ENCODE peak calls at places on chromosomes 2 and 18, in nine cellular contexts. One of them, this sample, is unnamed.

GRCh38 chr18:47404845-47405244 is 153.4 kb upstream of the SKOR2 start:
- DNase-seq in BE2C: no peak
- DNase-seq in right cardiac atrium: no peak
- DNase-seq in GM23338: no peak
- DNase-seq in astrocyte of the spinal cord: no peak
- DNase-seq in sigmoid colon: no peak
- DNase-seq in hepatocyte: no peak
- DNase-seq in IMR-90: no peak
- DNase-seq in astrocyte: no peak
- DNase-seq in this sample: no peak

GRCh38 chr2:30026091-30027055 is 105.0 kb upstream of the ALK start:
- DNase-seq in astrocyte of the spinal cord: peak; percentile 24
- DNase-seq in astrocyte: peak; percentile 51
- DNase-seq in sigmoid colon: no peak
- DNase-seq in hepatocyte: peak; percentile 85
- DNase-seq in IMR-90: peak; percentile 22
- DNase-seq in BE2C: peak; percentile 95
- DNase-seq in right cardiac atrium: peak; percentile 76
- DNase-seq in GM23338: peak; percentile 75
- DNase-seq in this sample: peak; percentile 71

GRCh38 chr2:226358688-226359087 is 440.9 kb downstream of the IRS1 start:
- DNase-seq in hepatocyte: no peak
- DNase-seq in astrocyte: no peak
- DNase-seq in astrocyte of the spinal cord: no peak
- DNase-seq in GM23338: no peak
- DNase-seq in right cardiac atrium: no peak
- DNase-seq in BE2C: no peak
- DNase-seq in IMR-90: no peak
- DNase-seq in sigmoid colon: no peak
- DNase-seq in this sample: no peak

GRCh38 chr2:72862239-72862988 is 24.8 kb upstream of the SPR start:
- DNase-seq in IMR-90: peak; percentile 86
- DNase-seq in astrocyte of the spinal cord: peak; percentile 89
- DNase-seq in BE2C: peak; percentile 82
- DNase-seq in hepatocyte: peak; percentile 94
- DNase-seq in GM23338: peak; percentile 96
- DNase-seq in right cardiac atrium: peak; percentile 95
- DNase-seq in sigmoid colon: peak; percentile 93
- DNase-seq in astrocyte: peak; percentile 64
- DNase-seq in this sample: peak; percentile 93

GRCh38 chr18:48590678-48591077 is 51.8 kb downstream of the CTIF start:
- DNase-seq in BE2C: peak; percentile 63
- DNase-seq in right cardiac atrium: no peak
- DNase-seq in GM23338: no peak
- DNase-seq in IMR-90: peak; percentile 94
- DNase-seq in astrocyte of the spinal cord: peak; percentile 92
- DNase-seq in sigmoid colon: no peak
- DNase-seq in astrocyte: peak; percentile 82
- DNase-seq in hepatocyte: no peak
- DNase-seq in this sample: peak; percentile 94

GRCh38 chr2:68274022-68274421 is 21.7 kb upstream of the PPP3R1 start:
- DNase-seq in IMR-90: no peak
- DNase-seq in sigmoid colon: no peak
- DNase-seq in hepatocyte: no peak
- DNase-seq in right cardiac atrium: no peak
- DNase-seq in GM23338: peak; percentile 51
- DNase-seq in astrocyte of the spinal cord: no peak
- DNase-seq in astrocyte: no peak
- DNase-seq in BE2C: no peak
- DNase-seq in this sample: no peak

GRCh38 chr2:176652300-176653182 is 383.3 kb downstream of the MTX2 start:
- DNase-seq in hepatocyte: peak; percentile 75
- DNase-seq in sigmoid colon: no peak
- DNase-seq in IMR-90: peak; percentile 54
- DNase-seq in BE2C: peak; percentile 12
- DNase-seq in right cardiac atrium: no peak
- DNase-seq in astrocyte: peak; percentile 28
- DNase-seq in GM23338: peak; percentile 79
- DNase-seq in astrocyte of the spinal cord: peak; percentile 56
- DNase-seq in this sample: peak; percentile 72

GRCh38 chr18:76980663-76981387 is 151.8 kb downstream of the MBP start:
- DNase-seq in GM23338: no peak
- DNase-seq in sigmoid colon: no peak
- DNase-seq in astrocyte: no peak
- DNase-seq in astrocyte of the spinal cord: no peak
- DNase-seq in IMR-90: no peak
- DNase-seq in hepatocyte: no peak
- DNase-seq in right cardiac atrium: no peak
- DNase-seq in BE2C: peak; percentile 35
- DNase-seq in this sample: no peak

GRCh38 chr2:61172671-61173070 is 10.7 kb downstream of the C2orf74 start:
- DNase-seq in sigmoid colon: no peak
- DNase-seq in IMR-90: no peak
- DNase-seq in right cardiac atrium: no peak
- DNase-seq in BE2C: no peak
- DNase-seq in hepatocyte: no peak
- DNase-seq in astrocyte: no peak
- DNase-seq in GM23338: no peak
- DNase-seq in astrocyte of the spinal cord: no peak
- DNase-seq in this sample: no peak

GRCh38 chr18:64019922-64020756 is 50.3 kb downstream of the SERPINB8 start:
- DNase-seq in astrocyte of the spinal cord: peak; percentile 3
- DNase-seq in hepatocyte: no peak
- DNase-seq in BE2C: no peak
- DNase-seq in GM23338: peak; percentile 48
- DNase-seq in sigmoid colon: no peak
- DNase-seq in IMR-90: no peak
- DNase-seq in right cardiac atrium: no peak
- DNase-seq in astrocyte: no peak
- DNase-seq in this sample: no peak

GRCh38 chr18:29181151-29181901 is 1004.4 kb upstream of the CDH2 start:
- DNase-seq in sigmoid colon: no peak
- DNase-seq in GM23338: no peak
- DNase-seq in right cardiac atrium: no peak
- DNase-seq in BE2C: no peak
- DNase-seq in astrocyte: peak; percentile 97
- DNase-seq in IMR-90: peak; percentile 98
- DNase-seq in astrocyte of the spinal cord: peak; percentile 95
- DNase-seq in hepatocyte: peak; percentile 51
- DNase-seq in this sample: peak; percentile 89

GRCh38 chr2:45259144-45259543 is 249.9 kb upstream of the SIX2 start:
- DNase-seq in hepatocyte: no peak
- DNase-seq in GM23338: peak; percentile 17
- DNase-seq in astrocyte of the spinal cord: peak; percentile 43
- DNase-seq in astrocyte: no peak
- DNase-seq in right cardiac atrium: no peak
- DNase-seq in IMR-90: no peak
- DNase-seq in sigmoid colon: no peak
- DNase-seq in BE2C: no peak
- DNase-seq in this sample: peak; percentile 28

GRCh38 chr2:156329031-156329921 is 3.2 kb downstream of the NR4A2 start:
- DNase-seq in GM23338: peak; percentile 78
- DNase-seq in hepatocyte: no peak
- DNase-seq in astrocyte: no peak
- DNase-seq in sigmoid colon: peak; percentile 68
- DNase-seq in right cardiac atrium: peak; percentile 65
- DNase-seq in BE2C: no peak
- DNase-seq in IMR-90: no peak
- DNase-seq in astrocyte of the spinal cord: no peak
- DNase-seq in this sample: no peak

GRCh38 chr2:20062615-20063545 is 11.5 kb upstream of the LAPTM4A start:
- DNase-seq in IMR-90: peak; percentile 99
- DNase-seq in sigmoid colon: peak; percentile 82
- DNase-seq in BE2C: no peak
- DNase-seq in astrocyte: peak; percentile 95
- DNase-seq in astrocyte of the spinal cord: peak; percentile 96
- DNase-seq in right cardiac atrium: no peak
- DNase-seq in GM23338: no peak
- DNase-seq in hepatocyte: peak; percentile 53
- DNase-seq in this sample: peak; percentile 95

GRCh38 chr2:230908595-230909191 is 16.3 kb downstream of the GPR55 start:
- DNase-seq in astrocyte of the spinal cord: peak; percentile 74
- DNase-seq in BE2C: peak; percentile 13
- DNase-seq in right cardiac atrium: peak; percentile 37
- DNase-seq in astrocyte: peak; percentile 69
- DNase-seq in GM23338: no peak
- DNase-seq in IMR-90: peak; percentile 93
- DNase-seq in hepatocyte: no peak
- DNase-seq in sigmoid colon: peak; percentile 56
- DNase-seq in this sample: peak; percentile 63

GRCh38 chr2:179539112-179539511 is 274.5 kb upstream of the SESTD1 start:
- DNase-seq in right cardiac atrium: no peak
- DNase-seq in GM23338: no peak
- DNase-seq in astrocyte: no peak
- DNase-seq in astrocyte of the spinal cord: no peak
- DNase-seq in IMR-90: no peak
- DNase-seq in sigmoid colon: no peak
- DNase-seq in hepatocyte: no peak
- DNase-seq in BE2C: no peak
- DNase-seq in this sample: no peak

GRCh38 chr2:179541586-179541985 is 277.0 kb upstream of the SESTD1 start:
- DNase-seq in astrocyte: no peak
- DNase-seq in GM23338: no peak
- DNase-seq in IMR-90: no peak
- DNase-seq in sigmoid colon: no peak
- DNase-seq in right cardiac atrium: no peak
- DNase-seq in BE2C: no peak
- DNase-seq in hepatocyte: no peak
- DNase-seq in astrocyte of the spinal cord: no peak
- DNase-seq in this sample: no peak

GRCh38 chr2:179546656-179547055 is 282.0 kb upstream of the SESTD1 start:
- DNase-seq in right cardiac atrium: no peak
- DNase-seq in IMR-90: no peak
- DNase-seq in hepatocyte: no peak
- DNase-seq in astrocyte: no peak
- DNase-seq in astrocyte of the spinal cord: no peak
- DNase-seq in BE2C: no peak
- DNase-seq in GM23338: no peak
- DNase-seq in sigmoid colon: no peak
- DNase-seq in this sample: no peak

GRCh38 chr2:179545024-179545423 is 280.4 kb upstream of the SESTD1 start:
- DNase-seq in IMR-90: no peak
- DNase-seq in right cardiac atrium: no peak
- DNase-seq in hepatocyte: no peak
- DNase-seq in BE2C: no peak
- DNase-seq in astrocyte: no peak
- DNase-seq in GM23338: no peak
- DNase-seq in sigmoid colon: no peak
- DNase-seq in astrocyte of the spinal cord: no peak
- DNase-seq in this sample: no peak

DNA sequence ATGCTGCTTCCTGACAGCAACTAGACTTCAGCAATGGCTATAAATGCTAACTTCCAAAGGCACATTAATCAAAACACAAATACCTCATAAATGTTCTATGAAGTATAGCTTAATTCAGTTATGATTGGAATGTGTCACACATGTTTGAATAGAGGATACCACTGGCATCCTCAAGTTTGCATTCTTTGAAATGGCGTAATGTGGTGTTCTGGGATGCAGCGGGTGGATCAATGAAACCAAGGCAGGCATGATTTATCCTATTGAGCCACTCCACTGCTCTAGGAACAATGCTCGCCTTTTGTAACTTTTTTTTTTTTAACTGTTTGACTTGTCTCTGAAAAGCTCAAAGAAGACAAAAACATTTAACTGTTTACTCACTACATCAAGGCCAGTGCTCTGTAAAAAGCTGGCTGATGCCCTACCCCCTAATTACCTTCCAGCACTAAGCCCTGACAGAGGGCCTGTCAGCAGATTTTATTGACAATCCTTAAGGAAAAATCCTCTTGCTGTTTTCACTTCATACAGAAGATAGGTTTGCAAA is 278.8 kb upstream of the SESTD1 start:
- DNase-seq in BE2C: no peak
- DNase-seq in right cardiac atrium: no peak
- DNase-seq in astrocyte: peak; percentile 41
- DNase-seq in astrocyte of the spinal cord: no peak
- DNase-seq in sigmoid colon: no peak
- DNase-seq in GM23338: peak; percentile 7
- DNase-seq in IMR-90: peak; percentile 10
- DNase-seq in hepatocyte: no peak
- DNase-seq in this sample: peak; percentile 23
- H3K4me3 ChIP-seq in BE2C: no peak overlapping the region
- H3K4me3 ChIP-seq in right cardiac atrium: no peak overlapping the region
- H3K4me3 ChIP-seq in astrocyte: no peak overlapping the region
- H3K4me3 ChIP-seq in astrocyte of the spinal cord: no peak overlapping the region
- H3K4me3 ChIP-seq in sigmoid colon: no peak overlapping the region
- H3K4me3 ChIP-seq in GM23338: no peak overlapping the region
- H3K4me3 ChIP-seq in IMR-90: no peak overlapping the region
- H3K4me3 ChIP-seq in hepatocyte: no peak overlapping the region
- H3K4me3 ChIP-seq in this sample: no peak overlapping the region

DNA sequence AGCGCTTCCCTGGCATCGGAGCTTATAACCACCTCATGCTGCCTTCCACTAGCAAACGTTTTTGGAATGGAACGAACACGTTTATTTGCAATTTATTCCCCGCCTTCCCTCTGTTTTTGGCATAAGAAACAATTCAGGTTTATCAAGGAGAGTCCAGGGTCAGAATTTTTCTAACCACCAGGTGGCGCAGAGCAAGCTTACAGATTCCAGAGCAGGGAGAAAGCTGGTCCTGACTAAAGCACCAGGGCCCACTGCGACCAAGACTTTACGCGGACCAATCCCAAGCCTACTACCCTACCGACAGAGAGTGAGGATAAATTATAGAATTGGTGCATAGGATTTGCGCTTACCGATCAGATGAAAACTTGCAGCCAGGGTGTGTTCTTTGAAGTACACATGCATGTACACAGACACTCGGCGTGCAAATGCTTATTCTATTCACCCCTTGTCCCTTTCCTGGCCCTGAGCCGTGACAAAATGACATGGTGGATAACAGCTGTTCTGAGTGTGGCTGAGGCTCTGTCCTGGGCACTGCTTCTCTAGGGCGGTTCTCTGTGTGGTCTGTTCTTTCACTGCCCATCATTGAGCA is 34.7 kb downstream of the NAPG start:
- DNase-seq in GM23338: peak; percentile 96
- DNase-seq in BE2C: peak; percentile 57
- DNase-seq in sigmoid colon: peak; percentile 86
- DNase-seq in IMR-90: peak; percentile 72
- DNase-seq in right cardiac atrium: peak; percentile 76
- DNase-seq in hepatocyte: peak; percentile 85
- DNase-seq in astrocyte: peak; percentile 44
- DNase-seq in astrocyte of the spinal cord: peak; percentile 72
- DNase-seq in this sample: peak; percentile 88
- H3K4me3 ChIP-seq in GM23338: no peak overlapping the region
- H3K4me3 ChIP-seq in BE2C: peak overlapping the region; percentile 51
- H3K4me3 ChIP-seq in sigmoid colon: no peak overlapping the region
- H3K4me3 ChIP-seq in IMR-90: no peak overlapping the region
- H3K4me3 ChIP-seq in right cardiac atrium: peak overlapping the region; percentile 1
- H3K4me3 ChIP-seq in hepatocyte: no peak overlapping the region
- H3K4me3 ChIP-seq in astrocyte: no peak overlapping the region
- H3K4me3 ChIP-seq in astrocyte of the spinal cord: peak overlapping the region; percentile 21
- H3K4me3 ChIP-seq in this sample: peak overlapping the region; percentile 42

GRCh38 chr2:32356735-32357544 is at the start of gene BIRC6:
- DNase-seq in IMR-90: peak; percentile 95
- DNase-seq in astrocyte: peak; percentile 92
- DNase-seq in GM23338: peak; percentile 97
- DNase-seq in right cardiac atrium: peak; percentile 99
- DNase-seq in astrocyte of the spinal cord: peak; percentile 97
- DNase-seq in sigmoid colon: peak; percentile 99
- DNase-seq in BE2C: peak; percentile 99
- DNase-seq in hepatocyte: peak; percentile 98
- DNase-seq in this sample: peak; percentile 95
- H3K4me3 ChIP-seq in IMR-90: peak within 1 kb of the TSS; percentile 97
- H3K4me3 ChIP-seq in astrocyte: peak within 1 kb of the TSS; percentile 91
- H3K4me3 ChIP-seq in GM23338: peak within 1 kb of the TSS; percentile 96
- H3K4me3 ChIP-seq in right cardiac atrium: peak within 1 kb of the TSS; percentile 78
- H3K4me3 ChIP-seq in astrocyte of the spinal cord: peak within 1 kb of the TSS; percentile 88
- H3K4me3 ChIP-seq in sigmoid colon: peak within 1 kb of the TSS; percentile 98
- H3K4me3 ChIP-seq in BE2C: peak within 1 kb of the TSS; percentile 99
- H3K4me3 ChIP-seq in hepatocyte: peak within 1 kb of the TSS; percentile 88
- H3K4me3 ChIP-seq in this sample: peak within 1 kb of the TSS; percentile 94

GRCh38 chr18:62196079-62196478 is 9.0 kb downstream of the RELCH start:
- DNase-seq in right cardiac atrium: no peak
- DNase-seq in GM23338: peak; percentile 60
- DNase-seq in hepatocyte: no peak
- DNase-seq in astrocyte of the spinal cord: no peak
- DNase-seq in sigmoid colon: no peak
- DNase-seq in BE2C: no peak
- DNase-seq in astrocyte: no peak
- DNase-seq in IMR-90: no peak
- DNase-seq in this sample: no peak
- H3K4me3 ChIP-seq in right cardiac atrium: no peak overlapping the region
- H3K4me3 ChIP-seq in GM23338: no peak overlapping the region
- H3K4me3 ChIP-seq in hepatocyte: no peak overlapping the region
- H3K4me3 ChIP-seq in astrocyte of the spinal cord: no peak overlapping the region
- H3K4me3 ChIP-seq in sigmoid colon: no peak overlapping the region
- H3K4me3 ChIP-seq in BE2C: no peak overlapping the region
- H3K4me3 ChIP-seq in astrocyte: no peak overlapping the region
- H3K4me3 ChIP-seq in IMR-90: no peak overlapping the region
- H3K4me3 ChIP-seq in this sample: no peak overlapping the region

This sample was measured in choroid plexus epithelial cell.